ENCODE peak calls at places on chromosome 12, in nine cellular contexts. B is cardiac muscle cell; X is activated naive CD8-positive, alpha-beta T cell treated with anti-CD3 and anti-CD28 coated beads for 36 hours; M is Right ventricle myocardium superior; V is NCI-H2171; J is NCI-H1092; T is T-helper 2 cell; U is GM10248; N is NK-92 treated with Interleukin-12 subunit alpha and Interleukin-12 subunit beta, amount 100 ng/mL, for 24 hours. L is an unnamed sample.

GRCh38 chr12:53219956-53220856 is 11.8 kb downstream of the RARG start:
- DNase-seq in B (peak), X (peak), T (peak), N (no peak), V (peak), U (peak), J (no peak), M (peak), L (no peak)

GRCh38 chr12:6538420-6539275 is 4.3 kb downstream of the GAPDH start:
- DNase-seq in V (no peak), N (no peak), X (peak), T (peak), M (no peak), B (no peak), J (no peak), U (no peak), L (peak)

GRCh38 chr12:48021485-48022179 is 17.4 kb upstream of the COL2A1 start:
- DNase-seq in M (no peak), B (no peak), U (no peak), X (no peak), T (no peak), J (no peak), N (no peak), V (no peak), L (no peak)

GRCh38 chr12:2273288-2273687 is 220.5 kb downstream of the CACNA1C start:
- DNase-seq in M (peak), U (no peak), V (no peak), J (peak), T (no peak), N (no peak), X (no peak), B (no peak), L (no peak)

GRCh38 chr12:27199638-27200300 is 44.3 kb upstream of the STK38L start:
- DNase-seq in T (no peak), N (no peak), U (no peak), X (no peak), J (no peak), M (no peak), V (no peak), B (no peak), L (no peak)

GRCh38 chr12:121807656-121808347 is 4.0 kb downstream of the SETD1B start:
- DNase-seq in U (no peak), T (no peak), V (no peak), M (no peak), X (no peak), B (no peak), N (no peak), J (no peak), L (no peak)

GRCh38 chr12:30822385-30823139 is 67.8 kb upstream of the CAPRIN2 start:
- DNase-seq in T (peak), J (peak), M (peak), V (no peak), N (no peak), U (peak), B (peak), X (peak), L (no peak)

GRCh38 chr12:12081836-12082497 is 11.2 kb downstream of the BCL2L14 start:
- DNase-seq in U (peak), J (peak), V (no peak), N (no peak), T (peak), M (no peak), B (peak), X (no peak), L (peak)

GRCh38 chr12:8594072-8594471 is 18.6 kb downstream of the AICDA start:
- DNase-seq in U (no peak), V (no peak), J (no peak), B (no peak), X (no peak), N (no peak), T (no peak), M (no peak), L (no peak)

GRCh38 chr12:28114488-28114887 is 75.8 kb upstream of the CCDC91 start:
- DNase-seq in J (no peak), B (no peak), T (no peak), V (no peak), U (no peak), M (no peak), X (no peak), N (no peak), L (no peak)

L was measured in ACHN.